ENCODE peak calls at places on chromosomes 12 and 14, in four cellular contexts. One of them, this sample, is unnamed.

GRCh38 chr14:64363265-64363840 is 24.8 kb upstream of the MTHFD1 start:
- DNase-seq in K562: no peak
- DNase-seq in WTC11: no peak
- DNase-seq in GM12878: no peak
- DNase-seq in this sample: no peak

GRCh38 chr12:89138048-89138852 is 214.1 kb downstream of the DUSP6 start:
- DNase-seq in K562: no peak
- DNase-seq in GM12878: no peak
- DNase-seq in WTC11: no peak
- DNase-seq in this sample: no peak

GRCh38 chr14:65095633-65096205 is 6.6 kb downstream of the MAX start:
- DNase-seq in GM12878: no peak
- DNase-seq in K562: no peak
- DNase-seq in WTC11: no peak
- DNase-seq in this sample: no peak

GRCh38 chr12:22978962-22979361 is 354.0 kb downstream of the ETNK1 start:
- DNase-seq in GM12878: no peak
- DNase-seq in K562: no peak
- DNase-seq in WTC11: no peak
- DNase-seq in this sample: no peak

GRCh38 chr12:2019126-2019525 is 14.9 kb upstream of the DCP1B start:
- DNase-seq in WTC11: no peak
- DNase-seq in GM12878: no peak
- DNase-seq in K562: no peak
- DNase-seq in this sample: no peak

GRCh38 chr12:12172106-12172511 is 94.7 kb downstream of the LRP6 start:
- DNase-seq in K562: no peak
- DNase-seq in GM12878: peak; percentile 90
- DNase-seq in WTC11: no peak
- DNase-seq in this sample: no peak

GRCh38 chr12:76555226-76555767 is 4.3 kb downstream of the OSBPL8 start:
- DNase-seq in K562: no peak
- DNase-seq in WTC11: no peak
- DNase-seq in GM12878: no peak
- DNase-seq in this sample: no peak

GRCh38 chr12:117119592-117120198 is 20.5 kb upstream of the TESC start:
- DNase-seq in GM12878: no peak
- DNase-seq in K562: peak; percentile 76
- DNase-seq in WTC11: peak; percentile 69
- DNase-seq in this sample: peak; percentile 59

GRCh38 chr14:22598896-22599244 is 770 bp downstream of the ABHD4 start:
- DNase-seq in K562: peak; percentile 55
- DNase-seq in WTC11: no peak
- DNase-seq in GM12878: no peak
- DNase-seq in this sample: peak; percentile 82

GRCh38 chr14:73235531-73236155 is 1.7 kb upstream of the PAPLN start:
- DNase-seq in WTC11: peak; percentile 41
- DNase-seq in GM12878: no peak
- DNase-seq in K562: no peak
- DNase-seq in this sample: no peak

GRCh38 chr12:5318874-5319273 is 113.0 kb upstream of the NTF3 start:
- DNase-seq in K562: no peak
- DNase-seq in WTC11: no peak
- DNase-seq in GM12878: no peak
- DNase-seq in this sample: no peak

GRCh38 chr12:95416111-95416636 is 57.8 kb upstream of the METAP2 start:
- DNase-seq in WTC11: no peak
- DNase-seq in GM12878: no peak
- DNase-seq in K562: no peak
- DNase-seq in this sample: no peak

GRCh38 chr12:32568241-32568640 is 110.9 kb upstream of the DNM1L start:
- DNase-seq in GM12878: no peak
- DNase-seq in K562: no peak
- DNase-seq in WTC11: no peak
- DNase-seq in this sample: peak; percentile 31

GRCh38 chr12:104121001-104121400 is 17.0 kb downstream of the NFYB start:
- DNase-seq in WTC11: no peak
- DNase-seq in GM12878: no peak
- DNase-seq in K562: no peak
- DNase-seq in this sample: no peak

GRCh38 chr14:58812050-58812690 is 174.4 kb downstream of the DACT1 start:
- DNase-seq in WTC11: no peak
- DNase-seq in GM12878: no peak
- DNase-seq in K562: no peak
- DNase-seq in this sample: no peak

GRCh38 chr12:42129595-42130204 is 15.0 kb downstream of the GXYLT1 start:
- DNase-seq in K562: no peak
- DNase-seq in GM12878: no peak
- DNase-seq in WTC11: no peak
- DNase-seq in this sample: peak; percentile 63

GRCh38 chr12:110534811-110535210 is 32.7 kb downstream of the RAD9B start:
- DNase-seq in WTC11: no peak
- DNase-seq in GM12878: no peak
- DNase-seq in K562: no peak
- DNase-seq in this sample: no peak

GRCh38 chr12:110540048-110540447 is 37.9 kb downstream of the RAD9B start:
- DNase-seq in WTC11: no peak
- DNase-seq in K562: no peak
- DNase-seq in GM12878: no peak
- DNase-seq in this sample: no peak

GRCh38 chr12:110536834-110537604 is 34.9 kb downstream of the RAD9B start:
- DNase-seq in WTC11: no peak
- DNase-seq in GM12878: no peak
- DNase-seq in K562: no peak
- DNase-seq in this sample: no peak

GRCh38 chr12:110537605-110538409 is 35.7 kb downstream of the RAD9B start:
- DNase-seq in GM12878: no peak
- DNase-seq in K562: no peak
- DNase-seq in WTC11: no peak
- DNase-seq in this sample: no peak

DNA sequence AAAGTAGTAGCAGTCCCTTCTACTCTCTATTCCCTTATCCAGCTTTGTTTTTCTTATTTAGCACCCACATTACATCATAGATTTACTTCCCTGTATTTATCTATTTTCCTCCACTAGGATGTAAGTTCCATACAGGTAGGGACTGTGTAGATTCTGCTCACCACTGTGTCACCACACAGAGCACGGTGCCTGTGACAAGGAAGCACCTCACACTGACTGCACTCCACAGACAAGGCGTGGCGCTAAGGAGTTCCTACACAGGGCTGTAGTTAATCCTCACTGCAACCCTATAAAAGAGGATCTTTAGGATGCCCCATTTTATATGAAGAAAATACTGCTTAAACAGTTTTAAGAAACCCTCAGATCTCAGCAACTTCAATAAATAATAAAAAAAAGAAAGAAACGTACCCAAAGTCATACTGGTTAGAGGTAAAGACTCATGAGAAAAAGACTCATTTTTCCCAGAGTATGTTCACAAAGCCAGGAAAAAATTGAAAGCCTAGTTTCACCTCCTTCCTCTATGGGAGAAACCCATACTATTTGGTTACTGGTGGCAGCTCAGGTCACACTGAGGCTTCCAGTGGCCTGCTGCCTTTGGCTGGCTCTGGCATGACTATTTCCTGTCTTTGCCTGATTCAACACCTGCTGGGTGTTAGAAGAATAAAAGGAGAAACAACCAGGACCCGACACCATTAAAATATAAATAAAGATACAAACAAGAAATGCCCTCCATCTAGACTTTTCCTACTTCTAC is 36.9 kb downstream of the RAD9B start:
- DNase-seq in WTC11: no peak
- DNase-seq in K562: no peak
- DNase-seq in GM12878: no peak
- DNase-seq in this sample: no peak
- TF ChIP-seq NR2C2 in WTC11: no peak
- TF ChIP-seq NR2C2 in K562: no peak
- TF ChIP-seq NR2C2 in GM12878: no peak
- TF ChIP-seq NR2C2 in this sample: no peak

DNA sequence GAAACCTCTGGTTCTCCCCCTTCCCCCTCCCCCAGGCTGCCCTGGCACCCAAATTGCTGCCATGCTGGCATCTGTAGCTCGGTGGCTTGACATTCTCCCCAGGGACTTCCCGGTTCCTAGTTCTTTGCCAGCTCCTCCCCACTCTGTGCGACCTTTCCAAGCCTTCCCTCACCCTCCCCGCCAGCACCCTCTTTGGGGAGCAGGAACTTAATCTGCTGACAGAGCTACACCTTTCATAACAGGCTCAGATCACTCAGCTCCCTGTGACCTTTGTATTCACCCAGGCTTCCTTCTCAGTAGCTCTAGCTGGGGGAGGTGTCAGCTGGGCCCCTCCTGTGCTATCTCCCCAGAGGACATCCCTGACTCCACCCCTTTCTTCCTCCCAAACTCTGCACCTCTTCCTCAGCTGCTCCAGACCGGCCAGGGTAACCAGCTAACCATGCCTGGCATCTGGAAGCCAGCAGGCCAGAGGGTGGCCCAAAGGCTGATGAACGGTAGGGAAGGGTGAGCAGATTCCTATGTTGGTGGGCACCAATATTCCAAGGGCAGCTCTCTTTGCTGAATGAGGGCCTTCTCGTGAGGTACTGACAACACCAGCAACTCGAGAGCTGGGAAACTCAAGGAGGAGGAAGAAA is 1.8 kb upstream of the COX14 start:
- DNase-seq in WTC11: no peak
- DNase-seq in GM12878: peak; percentile 50
- DNase-seq in K562: peak; percentile 87
- DNase-seq in this sample: peak; percentile 86
- TF ChIP-seq NR2C2 in WTC11: no peak
- TF ChIP-seq NR2C2 in GM12878: no peak
- TF ChIP-seq NR2C2 in K562: peak; percentile 68
- TF ChIP-seq NR2C2 in this sample: no peak

DNA sequence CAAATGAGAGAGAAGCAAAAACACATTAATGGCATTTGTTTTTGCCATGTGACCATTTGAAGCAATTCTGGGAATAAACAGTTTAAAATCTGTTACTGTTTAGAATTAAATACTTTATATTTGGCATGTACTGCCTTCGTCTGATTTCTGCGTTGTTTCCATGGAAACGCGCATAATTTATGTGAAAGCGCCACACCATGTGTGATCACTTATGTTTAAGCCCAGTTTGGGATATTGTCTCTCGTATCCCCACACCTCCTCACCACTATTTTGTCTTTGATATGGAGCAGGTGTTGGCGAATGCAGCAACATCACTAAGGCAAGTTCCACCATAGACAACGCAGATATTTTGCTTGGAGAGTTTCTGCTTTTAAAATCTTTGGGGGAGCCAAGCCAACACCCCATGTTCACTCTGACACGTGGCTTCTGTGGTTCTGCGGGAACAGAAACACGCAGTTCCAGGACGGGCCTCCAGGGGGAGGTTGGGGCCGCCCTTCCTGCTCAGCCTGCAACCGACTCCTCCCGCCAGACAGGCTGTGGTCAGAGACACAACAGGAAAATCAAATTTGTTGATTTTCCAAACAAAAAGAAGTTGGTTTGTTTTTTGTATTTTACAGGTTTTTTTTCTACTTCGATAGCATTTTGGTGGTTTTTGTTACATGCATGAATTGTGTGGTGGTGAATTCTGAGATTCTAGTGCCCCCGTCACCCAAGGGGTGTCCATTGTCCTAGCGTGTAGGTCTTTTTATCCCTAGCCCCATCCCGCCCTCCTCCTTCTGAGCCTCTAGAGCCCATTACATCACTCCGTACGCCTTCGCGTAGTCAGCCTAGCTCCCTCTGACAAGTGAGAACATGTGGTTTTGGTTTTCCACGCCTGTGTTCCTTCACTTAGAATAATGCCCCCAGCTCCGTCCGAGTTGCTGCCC is 101.9 kb upstream of the SFSWAP start:
- DNase-seq in K562: peak; percentile 85
- DNase-seq in GM12878: no peak
- DNase-seq in WTC11: peak; percentile 82
- DNase-seq in this sample: peak; percentile 21
- TF ChIP-seq NR2C2 in K562: no peak
- TF ChIP-seq NR2C2 in GM12878: no peak
- TF ChIP-seq NR2C2 in WTC11: no peak
- TF ChIP-seq NR2C2 in this sample: no peak

GRCh38 chr14:92690171-92691011 is 58.0 kb downstream of the LGMN start:
- DNase-seq in WTC11: peak; percentile 28
- DNase-seq in GM12878: no peak
- DNase-seq in K562: peak; percentile 15
- DNase-seq in this sample: peak; percentile 45
- TF ChIP-seq NR2C2 in WTC11: no peak
- TF ChIP-seq NR2C2 in GM12878: no peak
- TF ChIP-seq NR2C2 in K562: no peak
- TF ChIP-seq NR2C2 in this sample: no peak

GRCh38 chr14:78232666-78233065 is 62.5 kb downstream of the NRXN3 start:
- DNase-seq in K562: no peak
- DNase-seq in GM12878: no peak
- DNase-seq in WTC11: no peak
- DNase-seq in this sample: no peak
- TF ChIP-seq NR2C2 in K562: no peak
- TF ChIP-seq NR2C2 in GM12878: no peak
- TF ChIP-seq NR2C2 in WTC11: no peak
- TF ChIP-seq NR2C2 in this sample: no peak

GRCh38 chr14:95023886-95024285 is 133.4 kb downstream of the DICER1 start:
- DNase-seq in GM12878: no peak
- DNase-seq in K562: no peak
- DNase-seq in WTC11: no peak
- DNase-seq in this sample: no peak
- TF ChIP-seq NR2C2 in GM12878: no peak
- TF ChIP-seq NR2C2 in K562: no peak
- TF ChIP-seq NR2C2 in WTC11: no peak
- TF ChIP-seq NR2C2 in this sample: no peak

GRCh38 chr12:67512061-67512460 is 136.5 kb upstream of the DYRK2 start:
- DNase-seq in GM12878: no peak
- DNase-seq in WTC11: no peak
- DNase-seq in K562: no peak
- DNase-seq in this sample: no peak

GRCh38 chr12:67519824-67520433 is 128.6 kb upstream of the DYRK2 start:
- DNase-seq in GM12878: no peak
- DNase-seq in WTC11: peak; percentile 79
- DNase-seq in K562: no peak
- DNase-seq in this sample: no peak

GRCh38 chr12:67517181-67517887 is 131.2 kb upstream of the DYRK2 start:
- DNase-seq in GM12878: no peak
- DNase-seq in WTC11: no peak
- DNase-seq in K562: no peak
- DNase-seq in this sample: no peak

GRCh38 chr12:67514502-67514901 is 134.0 kb upstream of the DYRK2 start:
- DNase-seq in K562: no peak
- DNase-seq in WTC11: no peak
- DNase-seq in GM12878: no peak
- DNase-seq in this sample: no peak

DNA sequence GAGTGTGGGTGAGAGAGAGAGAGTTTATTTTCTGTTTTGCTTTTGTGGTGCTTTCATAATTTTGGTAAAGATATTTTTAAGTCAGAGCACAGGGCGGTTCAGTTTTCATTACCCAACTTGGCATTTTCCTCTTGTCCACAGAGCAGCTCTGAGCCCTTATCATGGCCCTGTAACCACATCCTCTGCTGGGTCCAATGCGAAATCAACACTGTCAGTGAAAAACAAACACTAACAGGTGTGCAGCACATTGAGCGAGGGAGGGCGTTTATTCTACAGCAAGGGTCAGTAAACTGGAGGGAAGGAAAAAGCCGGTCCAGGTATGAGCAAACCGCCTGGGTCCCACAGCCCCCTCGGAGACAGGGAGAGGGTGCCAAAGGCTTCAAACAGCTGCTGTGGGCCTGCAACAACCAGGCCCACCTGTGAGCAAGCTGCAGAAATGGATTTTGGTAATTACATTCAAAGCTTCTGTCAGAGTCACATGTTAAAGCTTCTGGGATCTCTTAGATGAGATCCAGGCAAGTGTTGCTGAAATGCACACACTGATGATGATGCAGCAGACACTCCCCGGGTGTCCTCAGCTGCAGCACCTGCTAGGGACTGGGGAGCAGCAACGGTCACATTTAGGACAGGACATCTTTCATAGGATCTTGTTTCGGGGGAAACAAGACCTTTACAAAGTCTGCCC is 132.7 kb upstream of the DYRK2 start:
- DNase-seq in K562: no peak
- DNase-seq in GM12878: peak; percentile 51
- DNase-seq in WTC11: no peak
- DNase-seq in this sample: no peak
- TF ChIP-seq NR2C2 in K562: no peak
- TF ChIP-seq NR2C2 in GM12878: no peak
- TF ChIP-seq NR2C2 in WTC11: no peak
- TF ChIP-seq NR2C2 in this sample: no peak

This sample was measured in HepG2.